ENCODE peak calls at places on chromosomes 13 and 19, in four cellular contexts. J is AG09309, Z is A673, P is HFFc6. L is an unnamed sample.

GRCh38 chr19:40529093-40529954 is 47.3 kb upstream of the SHKBP1 start:
- DNase-seq in J (no peak), Z (peak), P (peak), L (peak)

GRCh38 chr13:41991936-41992335 is 31.0 kb upstream of the VWA8 start:
- DNase-seq in Z (no peak), P (no peak), J (no peak), L (no peak)

GRCh38 chr13:21365574-21365973 is 93.5 kb downstream of the ZDHHC20 start:
- DNase-seq in Z (no peak), J (no peak), P (no peak), L (no peak)

GRCh38 chr13:80574113-80574512 is 233.2 kb upstream of the SPRY2 start:
- DNase-seq in P (no peak), Z (peak), J (no peak), L (no peak)

GRCh38 chr19:48678201-48678600 is 5.4 kb upstream of the NTN5 start:
- DNase-seq in J (no peak), P (no peak), Z (no peak), L (no peak)

GRCh38 chr19:5147074-5147970 is 178.4 kb downstream of the KDM4B start:
- DNase-seq in P (no peak), Z (no peak), J (no peak), L (no peak)

GRCh38 chr13:60398949-60399589 is 2.0 kb downstream of the TDRD3 start:
- DNase-seq in J (no peak), Z (no peak), P (no peak), L (no peak)

GRCh38 chr19:46080561-46080960 is 39.8 kb upstream of the IGFL4 start:
- DNase-seq in Z (no peak), P (peak), J (peak), L (no peak)

GRCh38 chr13:99004931-99005330 is 27.1 kb upstream of the DOCK9 start:
- DNase-seq in J (no peak), P (no peak), Z (no peak), L (no peak)

GRCh38 chr19:19422156-19422555 is 16.7 kb downstream of the GATAD2A start:
- DNase-seq in Z (no peak), P (no peak), J (no peak), L (no peak)

GRCh38 chr13:98223741-98224140 is 46.7 kb upstream of the RNF113B start:
- DNase-seq in Z (no peak), P (no peak), J (no peak), L (no peak)

GRCh38 chr13:98480915-98481510 is 95.9 kb downstream of the STK24 start:
- DNase-seq in P (peak), Z (no peak), J (no peak), L (peak)

GRCh38 chr19:45507864-45508680 is 793 bp downstream of the VASP start:
- DNase-seq in P (no peak), J (no peak), Z (peak), L (peak)

GRCh38 chr19:4208385-4209094 is 20.8 kb upstream of the EBI3 start:
- DNase-seq in P (peak), J (no peak), Z (peak), L (peak)

GRCh38 chr13:64753606-64754005 is 2476.5 kb downstream of the PCDH9 start:
- DNase-seq in J (no peak), Z (no peak), P (no peak), L (no peak)

GRCh38 chr13:37443538-37443937 is 155.0 kb downstream of the POSTN start:
- DNase-seq in J (peak), P (peak), Z (no peak), L (no peak)

GRCh38 chr19:19627716-19628498 is at the start of gene LPAR2:
- DNase-seq in J (no peak), P (no peak), Z (peak), L (peak)

GRCh38 chr19:55441692-55442321 is 1.3 kb downstream of the SHISA7 start:
- DNase-seq in J (no peak), P (no peak), Z (no peak), L (peak)

GRCh38 chr13:111115841-111116500 is 861 bp downstream of the ARHGEF7 start:
- DNase-seq in Z (peak), J (peak), P (peak), L (no peak)

GRCh38 chr19:8244442-8244841 is 35.3 kb downstream of the CERS4 start:
- DNase-seq in Z (no peak), P (no peak), J (no peak), L (no peak)

GRCh38 chr13:93227280-93227905 is 786 bp downstream of the GPC6 start:
- DNase-seq in Z (peak), P (peak), J (peak), L (peak)

GRCh38 chr13:48993150-48993549 is 17.4 kb downstream of the FNDC3A start:
- DNase-seq in Z (no peak), P (no peak), J (no peak), L (no peak)